ENCODE peak calls at places on chromosomes 13 and 19, in nine cellular contexts. B, V, O, N, E, I, U, Z and Y are unnamed samples.

GRCh38 chr19:15251749-15252397 is 19.6 kb upstream of the EPHX3 start:
- DNase-seq in B (no peak), V (peak; percentile 63), O (peak; percentile 98), N (peak; percentile 90), E (no peak), I (peak; percentile 93), U (peak; percentile 55), Z (peak; percentile 88), Y (peak; percentile 53)

GRCh38 chr13:114132419-114133121 is at the start of gene RASA3:
- DNase-seq in B (peak; percentile 73), V (peak; percentile 88), O (peak; percentile 84), N (peak; percentile 89), E (peak; percentile 86), I (peak; percentile 87), U (peak; percentile 54), Z (peak; percentile 95), Y (peak; percentile 70)

GRCh38 chr13:40477623-40478608 is 188.5 kb downstream of the FOXO1 start:
- DNase-seq in B (no peak), V (no peak), O (peak; percentile 92), N (no peak), E (no peak), I (peak; percentile 22), U (no peak), Z (peak; percentile 18), Y (no peak)

GRCh38 chr13:107770541-107770940 is 444.8 kb downstream of the LIG4 start:
- DNase-seq in B (no peak), V (no peak), O (no peak), N (no peak), E (no peak), I (no peak), U (no peak), Z (peak; percentile 50), Y (no peak)

GRCh38 chr13:42337808-42338600 is 66.1 kb downstream of the AKAP11 start:
- DNase-seq in B (no peak), V (no peak), O (no peak), N (no peak), E (no peak), I (no peak), U (no peak), Z (no peak), Y (no peak)

GRCh38 chr13:45751882-45752281 is 49.8 kb downstream of the CBY2 start:
- DNase-seq in B (no peak), V (no peak), O (no peak), N (no peak), E (no peak), I (no peak), U (no peak), Z (no peak), Y (no peak)

GRCh38 chr19:56080669-56081401 is 40.3 kb downstream of the ZNF787 start:
- DNase-seq in B (peak; percentile 85), V (peak; percentile 82), O (peak; percentile 87), N (peak; percentile 86), E (peak; percentile 90), I (peak; percentile 65), U (peak; percentile 65), Z (peak; percentile 90), Y (peak; percentile 82)

GRCh38 chr13:62837895-62838294 is 1422.2 kb upstream of the PCDH20 start:
- DNase-seq in B (no peak), V (no peak), O (peak; percentile 39), N (no peak), E (no peak), I (peak; percentile 3), U (peak; percentile 9), Z (no peak), Y (no peak)

GRCh38 chr13:105952233-105952767 is 583.2 kb downstream of the EFNB2 start:
- DNase-seq in B (no peak), V (no peak), O (no peak), N (no peak), E (no peak), I (no peak), U (no peak), Z (no peak), Y (no peak)

GRCh38 chr19:1057185-1057857 is 9.6 kb upstream of the ARHGAP45 start:
- DNase-seq in B (peak; percentile 46), V (no peak), O (peak; percentile 74), N (no peak), E (no peak), I (peak; percentile 67), U (peak; percentile 58), Z (peak; percentile 75), Y (no peak)

GRCh38 chr13:28489975-28490550 is 4.9 kb downstream of the FLT1 start:
- DNase-seq in B (no peak), V (no peak), O (no peak), N (no peak), E (no peak), I (no peak), U (no peak), Z (no peak), Y (no peak)

GRCh38 chr19:16415806-16416205 is 56.0 kb downstream of the EPS15L1 start:
- DNase-seq in B (no peak), V (no peak), O (no peak), N (no peak), E (no peak), I (no peak), U (no peak), Z (no peak), Y (no peak)
- TF ChIP-seq CTCF in B (no peak), V (no peak), O (no peak), N (no peak), E (no peak), I (no peak), U (no peak), Z (no peak), Y (no peak)

GRCh38 chr19:10712041-10712440 is 5.8 kb upstream of the DNM2 start:
- DNase-seq in B (no peak), V (peak; percentile 73), O (no peak), N (no peak), E (no peak), I (no peak), U (no peak), Z (no peak), Y (no peak)
- TF ChIP-seq CTCF in B (no peak), V (no peak), O (no peak), N (no peak), E (no peak), I (no peak), U (no peak), Z (no peak), Y (no peak)

DNA sequence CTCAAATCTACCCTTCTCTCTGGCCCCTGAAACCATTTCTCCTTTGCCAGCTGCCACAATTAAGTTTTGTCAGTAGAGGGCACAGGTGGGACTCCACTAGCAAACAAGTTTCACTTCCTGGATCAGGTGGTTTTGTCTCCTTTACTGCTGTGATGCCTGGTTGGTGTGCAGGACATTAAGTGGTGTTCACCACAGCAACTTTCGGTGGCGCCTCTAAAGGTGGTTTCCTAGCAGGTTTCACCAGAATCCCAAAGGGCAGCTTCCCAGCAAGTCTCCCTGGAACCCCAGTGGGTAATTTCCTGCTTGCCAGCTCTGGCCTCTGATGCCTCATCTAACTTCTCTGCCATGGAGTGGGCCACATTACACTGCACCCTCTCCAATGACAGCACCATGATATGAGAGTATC is 16.6 kb downstream of the MED4 start:
- DNase-seq in B (peak; percentile 31), V (no peak), O (peak; percentile 19), N (no peak), E (no peak), I (peak; percentile 3), U (peak; percentile 21), Z (no peak), Y (no peak)
- TF ChIP-seq CTCF in B (peak; percentile 15), V (no peak), O (peak; percentile 26), N (no peak), E (peak; percentile 18), I (no peak), U (no peak), Z (no peak), Y (no peak)

DNA sequence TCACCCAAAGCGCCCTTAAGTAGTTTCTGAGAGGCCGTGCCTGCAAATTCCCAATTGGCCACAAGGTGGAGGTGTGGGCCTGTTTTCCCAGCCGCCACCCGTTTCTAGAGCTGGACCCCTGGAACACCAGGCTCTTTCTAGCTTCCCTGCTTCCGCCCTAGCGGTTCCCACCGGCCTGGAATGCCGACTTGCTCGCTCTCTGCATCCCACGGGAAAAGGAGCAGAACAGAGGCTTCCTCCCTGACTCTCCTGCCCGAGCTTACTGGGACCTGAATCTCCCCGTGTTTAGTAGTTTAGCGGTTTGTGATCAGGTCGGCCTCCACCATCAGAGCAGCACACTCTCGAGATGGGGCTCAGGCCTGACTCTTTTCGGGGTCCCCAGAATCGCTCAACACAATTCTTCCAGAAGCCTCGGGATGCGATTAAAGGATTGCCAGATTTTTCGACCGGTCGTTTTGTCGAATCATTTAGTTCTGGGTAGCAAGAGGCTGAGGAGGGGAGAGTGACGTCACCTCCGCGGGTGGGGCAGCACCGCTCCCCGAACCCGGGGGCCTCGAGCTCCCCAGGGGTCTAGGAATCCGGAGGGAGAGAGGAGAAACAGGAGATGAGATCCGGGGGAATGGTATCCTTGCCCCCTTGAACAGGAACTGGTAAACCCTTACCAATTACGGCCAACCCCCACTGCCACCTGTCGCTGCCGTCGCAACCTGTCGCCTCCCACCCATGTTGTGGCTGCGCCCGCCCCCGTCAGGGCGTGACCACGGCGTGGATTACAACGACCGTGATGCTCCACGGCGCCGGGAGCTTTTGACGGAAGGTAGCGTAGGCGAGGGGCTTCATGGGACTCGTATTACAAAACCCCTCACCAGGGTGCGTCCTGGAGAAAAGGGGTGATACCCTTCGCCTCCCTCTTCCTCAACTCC is 8.0 kb downstream of the NAPSA start:
- DNase-seq in B (peak; percentile 50), V (peak; percentile 87), O (peak; percentile 57), N (peak; percentile 76), E (peak; percentile 90), I (peak; percentile 47), U (peak; percentile 82), Z (peak; percentile 76), Y (peak; percentile 67)
- TF ChIP-seq CTCF in B (peak; percentile 51), V (peak; percentile 85), O (peak; percentile 82), N (peak; percentile 70), E (peak; percentile 83), I (peak; percentile 81), U (peak; percentile 90), Z (peak; percentile 81), Y (peak; percentile 83)

GRCh38 chr13:101514100-101514499 is 61.6 kb downstream of the ITGBL1 start:
- DNase-seq in B (no peak), V (no peak), O (no peak), N (no peak), E (no peak), I (no peak), U (no peak), Z (no peak), Y (no peak)

GRCh38 chr13:101512650-101513049 is 60.2 kb downstream of the ITGBL1 start:
- DNase-seq in B (no peak), V (no peak), O (peak; percentile 64), N (no peak), E (no peak), I (peak; percentile 85), U (no peak), Z (no peak), Y (no peak)

GRCh38 chr13:101516262-101516661 is 63.8 kb downstream of the ITGBL1 start:
- DNase-seq in B (no peak), V (no peak), O (no peak), N (no peak), E (no peak), I (no peak), U (no peak), Z (no peak), Y (no peak)

GRCh38 chr13:101515504-101515903 is 63.0 kb downstream of the ITGBL1 start:
- DNase-seq in B (no peak), V (no peak), O (no peak), N (no peak), E (no peak), I (no peak), U (no peak), Z (no peak), Y (no peak)

GRCh38 chr13:101514695-101515275 is 62.3 kb downstream of the ITGBL1 start:
- DNase-seq in B (no peak), V (no peak), O (peak; percentile 76), N (peak; percentile 8), E (no peak), I (peak; percentile 55), U (peak; percentile 67), Z (peak; percentile 62), Y (peak; percentile 6)
- TF ChIP-seq CTCF in B (peak; percentile 50), V (no peak), O (peak; percentile 65), N (peak; percentile 58), E (peak; percentile 67), I (peak; percentile 67), U (peak; percentile 75), Z (peak; percentile 73), Y (peak; percentile 83)